ENCODE peak calls at places on chromosomes 1 and 21, in eight cellular contexts. N is stimulated activated CD4-positive, alpha-beta T cell treated with anti-CD3 and anti-CD28 coated beads, Interleukin-12 subunit alpha, Interleukin-12 subunit beta, amount 100 ng/mL, for 4 hours; A is mucosa of descending colon; V is activated naive CD4-positive, alpha-beta T cell treated with anti-CD3 and anti-CD28 coated beads, Interleukin-2, amount 50 U/mL, for 16 hours; L is KBM-7; O is activated CD4-positive, alpha-beta T cell treated with anti-CD3 and anti-CD28 coated beads, Interleukin-2, amount 50 U/mL, for 1 hour; F is NCI-H2171 treated with DMSO at 0.1 percent for 48 hours; H is Daoy. W is an unnamed sample.

GRCh38 chr1:17878837-17879236 is 123.7 kb downstream of the ACTL8 start:
- DNase-seq in H (peak; percentile 79), V (no peak), F (no peak), N (no peak), O (no peak), L (no peak), A (no peak), W (no peak)

GRCh38 chr1:26784023-26784871 is 3.5 kb upstream of the PIGV start:
- DNase-seq in F (peak; percentile 14), N (no peak), O (no peak), L (peak; percentile 60), A (peak; percentile 65), V (no peak), H (peak; percentile 52), W (peak; percentile 81)

GRCh38 chr1:112544011-112544688 is 35.4 kb downstream of the WNT2B start:
- DNase-seq in L (no peak), O (no peak), V (no peak), A (no peak), N (no peak), F (no peak), H (peak; percentile 90), W (no peak)

GRCh38 chr1:59107516-59107915 is 189.4 kb upstream of the FGGY start:
- DNase-seq in N (no peak), H (no peak), F (peak; percentile 98), V (no peak), O (no peak), A (no peak), L (no peak), W (no peak)

GRCh38 chr1:45617618-45618017 is 6.2 kb downstream of the CCDC17 start:
- DNase-seq in N (no peak), A (no peak), O (no peak), H (peak; percentile 37), F (no peak), L (no peak), V (no peak), W (no peak)

GRCh38 chr1:109186704-109187071 is 27.0 kb upstream of the SARS1 start:
- DNase-seq in H (no peak), F (peak; percentile 70), O (no peak), A (no peak), L (no peak), V (no peak), N (no peak), W (no peak)

GRCh38 chr1:176575991-176576390 is 113.0 kb downstream of the PAPPA2 start:
- DNase-seq in F (no peak), N (no peak), A (no peak), V (no peak), O (no peak), L (no peak), H (no peak), W (no peak)

GRCh38 chr1:10745886-10746455 is 50.5 kb downstream of the CASZ1 start:
- DNase-seq in F (no peak), O (no peak), V (no peak), L (no peak), N (no peak), H (no peak), A (no peak), W (no peak)

GRCh38 chr1:17629460-17629859 is 90.0 kb downstream of the ARHGEF10L start:
- DNase-seq in A (no peak), N (no peak), O (no peak), L (no peak), V (no peak), F (no peak), H (no peak), W (no peak)

GRCh38 chr1:18575620-18576019 is 55.0 kb upstream of the PAX7 start:
- DNase-seq in O (no peak), L (no peak), F (peak; percentile 88), A (peak; percentile 81), H (peak; percentile 59), N (peak; percentile 51), V (no peak), W (no peak)

GRCh38 chr1:198605880-198606458 is 32.9 kb upstream of the PTPRC start:
- DNase-seq in N (no peak), L (no peak), A (no peak), F (no peak), H (no peak), V (no peak), O (no peak), W (no peak)

GRCh38 chr1:111965781-111966453 is 23.6 kb downstream of the KCND3 start:
- DNase-seq in F (no peak), O (no peak), A (no peak), N (no peak), V (no peak), H (no peak), L (no peak), W (no peak)

GRCh38 chr21:15592271-15592860 is 137.4 kb upstream of the USP25 start:
- DNase-seq in V (no peak), L (peak; percentile 73), H (no peak), O (no peak), A (no peak), F (peak; percentile 25), N (no peak), W (peak; percentile 18)

GRCh38 chr1:22747021-22747734 is 36.5 kb downstream of the EPHB2 start:
- DNase-seq in H (peak; percentile 99), F (peak; percentile 61), L (no peak), A (no peak), N (no peak), V (no peak), O (no peak), W (no peak)

W was measured in brain pericyte.